ENCODE peak calls at places on chromosomes 7 and 10, in eight cellular contexts. A is DND-41, E is heart left ventricle, U is astrocyte, P is kidney, K is ovary, M is transverse colon, R is fibroblast of lung. J is an unnamed sample.

GRCh38 chr10:72261323-72262018 is 12.3 kb upstream of the DDIT4 start:
- DNase-seq in P (no peak), A (no peak), K (no peak), R (no peak), E (no peak), U (no peak), M (peak), J (no peak)

GRCh38 chr7:151451626-151452025 is 11.7 kb upstream of the CRYGN start:
- DNase-seq in K (peak), U (no peak), E (no peak), P (no peak), M (peak), R (no peak), A (no peak), J (no peak)

GRCh38 chr10:27153855-27154198 is 357 bp downstream of the YME1L1 start:
- DNase-seq in U (peak), E (no peak), P (no peak), K (no peak), R (peak), M (no peak), A (no peak), J (peak)

GRCh38 chr7:159128767-159129166 is 15.9 kb downstream of the VIPR2 start:
- DNase-seq in E (no peak), U (no peak), R (no peak), M (no peak), P (peak), K (no peak), A (no peak), J (no peak)

GRCh38 chr10:61024801-61025201 is 80.8 kb upstream of the RHOBTB1 start:
- DNase-seq in P (no peak), U (peak), K (no peak), R (peak), E (no peak), A (peak), M (no peak), J (no peak)

GRCh38 chr7:156074982-156075615 is 262.8 kb upstream of the SHH start:
- DNase-seq in R (no peak), K (no peak), A (no peak), P (no peak), M (no peak), U (no peak), E (no peak), J (peak)

GRCh38 chr10:78450807-78451485 is 417.3 kb downstream of the RPS24 start:
- DNase-seq in E (no peak), K (peak), U (no peak), M (no peak), R (no peak), A (no peak), P (no peak), J (no peak)

GRCh38 chr7:10913457-10913856 is 60.2 kb upstream of the PHF14 start:
- DNase-seq in M (no peak), R (no peak), K (no peak), P (no peak), U (no peak), A (no peak), E (no peak), J (no peak)

GRCh38 chr10:103834436-103835095 is 20.8 kb downstream of the SH3PXD2A start:
- DNase-seq in R (no peak), A (no peak), E (no peak), U (no peak), K (no peak), M (no peak), P (no peak), J (no peak)

GRCh38 chr10:79130846-79131245 is 62.1 kb downstream of the ZMIZ1 start:
- DNase-seq in K (no peak), E (no peak), U (no peak), P (no peak), A (no peak), M (no peak), R (no peak), J (no peak)

GRCh38 chr10:131853610-131853964 is 47.2 kb upstream of the PPP2R2D start:
- DNase-seq in U (no peak), P (peak), E (peak), K (no peak), R (no peak), M (no peak), A (no peak), J (no peak)

DNA sequence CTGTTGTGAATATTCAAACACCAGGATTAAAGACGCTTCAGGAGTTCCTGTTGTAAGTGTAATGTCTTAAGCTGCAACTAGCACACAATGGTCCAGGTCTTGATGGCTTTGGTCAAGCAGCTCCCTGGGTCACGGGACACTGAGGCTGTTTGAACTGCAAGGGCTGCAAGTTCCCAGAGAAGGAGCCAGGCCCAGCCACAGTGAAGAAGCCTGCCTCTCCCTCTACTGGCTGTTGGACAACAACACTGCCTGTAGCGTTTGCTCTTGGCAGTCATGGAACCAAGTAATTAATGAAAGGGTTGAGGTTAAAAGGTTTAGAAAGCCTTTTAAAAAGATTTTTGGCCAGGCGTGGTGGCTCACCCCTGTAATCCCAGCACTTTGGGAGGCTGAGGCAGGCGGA is 31.9 kb upstream of the GUSB start:
- DNase-seq in K (peak), P (no peak), M (peak), E (peak), A (no peak), R (peak), U (peak), J (peak)
- TF ChIP-seq CTCF in K (peak), P (peak), M (peak), E (peak), A (peak), R (peak), U (no peak), J (peak)

DNA sequence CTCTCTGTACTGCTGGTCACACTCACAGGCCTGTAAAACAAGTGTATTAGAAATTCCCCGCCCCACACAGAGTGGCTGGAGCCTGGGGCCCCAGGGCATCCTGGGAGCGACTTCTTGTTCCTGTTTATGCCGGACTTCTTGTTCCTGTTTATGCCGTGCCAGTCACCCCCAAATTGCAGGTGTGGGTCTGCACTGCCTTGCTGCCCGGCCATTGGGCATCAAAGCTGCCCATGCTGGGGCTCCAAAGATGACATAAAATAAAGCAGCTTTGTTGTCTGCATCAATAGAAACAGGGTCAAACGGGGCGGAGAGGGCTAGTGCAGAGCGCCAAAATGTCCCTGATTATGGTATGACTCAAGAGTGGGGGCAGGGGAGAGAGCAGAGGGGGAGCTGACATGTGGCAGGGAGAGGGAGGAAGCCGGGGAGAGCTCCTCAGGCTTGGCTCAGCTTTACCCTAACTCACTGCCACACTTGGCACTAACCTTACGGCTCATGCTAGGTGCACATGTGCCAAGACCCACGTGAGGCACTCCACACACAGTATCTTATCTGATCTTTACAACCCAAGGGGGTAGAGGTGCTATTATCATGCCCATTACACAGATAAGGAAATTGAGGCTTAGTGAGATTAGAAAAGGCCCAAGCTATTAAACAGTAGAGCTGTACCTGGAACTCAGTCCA is 98.4 kb downstream of the PIP4K2A start:
- DNase-seq in R (peak), U (peak), A (no peak), K (no peak), M (peak), E (peak), P (no peak), J (no peak)
- H3K4me3 ChIP-seq in R (no peak), U (no peak), A (no peak), K (no peak), M (peak), E (peak), P (peak), J (no peak)

GRCh38 chr7:102916881-102917280 is 4.1 kb downstream of the LRRC17 start:
- DNase-seq in E (no peak), R (peak), K (no peak), M (no peak), P (no peak), U (peak), A (no peak), J (no peak)

GRCh38 chr7:102914585-102914984 is 1.8 kb downstream of the LRRC17 start:
- DNase-seq in R (peak), E (peak), A (no peak), M (no peak), U (peak), K (peak), P (peak), J (peak)

GRCh38 chr7:102918865-102919264 is 6.1 kb downstream of the LRRC17 start:
- DNase-seq in P (no peak), U (no peak), A (no peak), K (no peak), E (no peak), R (no peak), M (no peak), J (no peak)

GRCh38 chr7:102917436-102918353 is 4.9 kb downstream of the LRRC17 start:
- DNase-seq in A (no peak), P (no peak), M (no peak), U (no peak), E (no peak), K (no peak), R (no peak), J (no peak)

DNA sequence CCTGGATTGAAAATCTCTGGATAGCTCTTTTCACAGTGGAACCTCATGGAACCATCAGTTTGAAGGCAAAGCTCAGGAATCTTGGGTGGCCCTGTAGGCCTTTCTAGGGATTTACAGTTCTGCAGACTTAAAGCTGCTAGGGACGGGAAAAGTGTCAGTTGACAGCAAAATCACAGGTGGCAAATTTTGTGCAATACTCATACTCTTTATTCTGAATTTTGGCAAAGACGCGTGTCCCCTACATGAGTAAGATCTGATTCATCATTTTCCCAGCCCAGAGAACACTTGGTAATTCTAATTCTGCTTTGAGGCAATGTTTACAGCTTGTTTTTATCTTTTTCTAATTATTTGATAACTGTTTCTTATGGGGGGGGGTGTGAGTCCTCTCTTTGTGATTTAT is 3.6 kb downstream of the LRRC17 start:
- DNase-seq in A (no peak), M (no peak), R (peak), E (no peak), K (no peak), P (no peak), U (peak), J (no peak)
- TF ChIP-seq CTCF in A (no peak), M (no peak), R (peak), E (no peak), K (no peak), P (no peak), U (no peak), J (no peak)

DNA sequence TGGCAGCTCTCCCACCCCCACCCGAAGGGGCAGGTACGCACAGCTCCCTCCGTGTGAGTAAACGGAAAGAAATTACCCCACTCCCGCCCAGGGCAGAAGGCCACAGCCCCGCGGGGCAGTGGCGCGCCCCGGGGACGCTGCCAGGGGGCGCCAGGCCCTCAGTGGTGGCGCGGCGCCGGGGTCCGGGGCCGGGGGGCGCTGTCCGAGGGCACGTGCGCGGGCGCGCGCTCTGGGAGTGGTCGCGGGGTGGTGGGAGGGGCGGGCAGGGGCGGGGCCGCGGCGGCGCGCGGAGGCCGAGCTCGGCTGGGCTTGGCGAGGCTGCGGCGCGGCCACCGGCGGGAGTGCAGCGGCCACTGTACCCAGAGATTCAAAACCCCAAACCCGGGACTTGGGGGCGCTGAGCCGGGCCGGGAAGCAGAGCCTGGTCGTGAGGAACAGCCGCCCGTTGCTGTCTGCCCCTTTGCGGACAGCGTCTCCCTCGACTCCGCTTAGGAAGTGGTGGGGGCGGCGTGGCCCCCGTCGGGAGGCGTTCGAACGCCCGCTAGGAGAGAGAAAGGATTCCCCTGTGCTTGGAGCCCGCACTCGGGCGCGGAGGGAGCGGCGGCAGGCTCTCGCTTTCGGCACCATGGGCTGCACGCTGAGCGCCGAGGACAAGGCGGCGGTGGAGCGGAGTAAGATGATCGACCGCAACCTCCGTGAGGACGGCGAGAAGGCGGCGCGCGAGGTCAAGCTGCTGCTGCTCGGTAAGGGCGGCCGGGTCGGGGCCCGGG is at the start of gene GNAI1:
- DNase-seq in K (peak), E (peak), M (peak), P (peak), R (peak), U (peak), A (no peak), J (peak)
- H3K4me3 ChIP-seq in K (peak), E (peak), M (peak), P (peak), R (peak), U (peak), A (no peak), J (peak)

GRCh38 chr7:68729361-68729760 is 868.9 kb upstream of the AUTS2 start:
- DNase-seq in R (no peak), P (no peak), A (no peak), M (no peak), E (no peak), U (no peak), K (no peak), J (no peak)

GRCh38 chr7:68726386-68726785 is 871.9 kb upstream of the AUTS2 start:
- DNase-seq in A (no peak), U (no peak), R (no peak), P (no peak), M (no peak), K (no peak), E (no peak), J (no peak)

GRCh38 chr7:68722044-68722443 is 876.2 kb upstream of the AUTS2 start:
- DNase-seq in E (no peak), K (no peak), P (no peak), M (no peak), R (no peak), A (no peak), U (no peak), J (no peak)

GRCh38 chr7:68724965-68725364 is 873.3 kb upstream of the AUTS2 start:
- DNase-seq in A (no peak), E (no peak), R (no peak), U (no peak), P (no peak), K (no peak), M (no peak), J (no peak)

GRCh38 chr7:68725843-68726242 is 872.4 kb upstream of the AUTS2 start:
- DNase-seq in K (no peak), U (no peak), A (no peak), R (no peak), M (no peak), P (no peak), E (no peak), J (no peak)
- TF ChIP-seq CTCF in K (no peak), U (no peak), A (no peak), R (no peak), M (no peak), P (no peak), E (no peak), J (no peak)

GRCh38 chr10:100008142-100008522 is 1.6 kb downstream of the DNMBP start:
- DNase-seq in A (no peak), K (no peak), U (peak), E (no peak), R (peak), P (no peak), M (no peak), J (peak)
- H3K4me3 ChIP-seq in A (no peak), K (peak), U (peak), E (peak), R (peak), P (peak), M (peak), J (peak)